ENCODE peak calls at places on chromosomes 3 and 15, in six cellular contexts. J, X, N, V, C and H are unnamed samples.

GRCh38 chr3:49032646-49033304 is 3.6 kb upstream of the IMPDH2 start:
- DNase-seq in J (no peak), X (no peak), N (no peak), V (no peak), C (no peak), H (no peak)

GRCh38 chr3:21163961-21164360 is 587.0 kb downstream of the ZNF385D start:
- DNase-seq in J (no peak), X (no peak), N (no peak), V (no peak), C (no peak), H (no peak)

GRCh38 chr3:160538906-160539305 is 26.5 kb downstream of the KPNA4 start:
- DNase-seq in J (no peak), X (peak), N (no peak), V (no peak), C (no peak), H (no peak)

GRCh38 chr3:47780727-47781325 is 867 bp downstream of the SMARCC1 start:
- DNase-seq in J (peak), X (no peak), N (no peak), V (peak), C (no peak), H (peak)

GRCh38 chr3:139887431-139887830 is 47.6 kb upstream of the CLSTN2 start:
- DNase-seq in J (no peak), X (no peak), N (no peak), V (no peak), C (no peak), H (no peak)

GRCh38 chr15:59349715-59350420 is 22.8 kb downstream of the MYO1E start:
- DNase-seq in J (peak), X (peak), N (peak), V (peak), C (no peak), H (no peak)

GRCh38 chr3:48952510-48953118 is 34.0 kb downstream of the ARIH2 start:
- DNase-seq in J (no peak), X (peak), N (peak), V (no peak), C (peak), H (no peak)

GRCh38 chr3:153591566-153592221 is 429.7 kb downstream of the RAP2B start:
- DNase-seq in J (no peak), X (peak), N (no peak), V (no peak), C (no peak), H (no peak)

GRCh38 chr3:140736863-140737460 is 59.1 kb downstream of the TRIM42 start:
- DNase-seq in J (no peak), X (peak), N (peak), V (peak), C (peak), H (peak)

GRCh38 chr15:59611277-59612260 is at the start of gene GCNT3:
- DNase-seq in J (peak), X (no peak), N (peak), V (peak), C (no peak), H (no peak)

GRCh38 chr15:77905301-77905920 is 172.1 kb downstream of the TBC1D2B start:
- DNase-seq in J (no peak), X (no peak), N (no peak), V (no peak), C (no peak), H (no peak)

GRCh38 chr3:14962762-14963161 is 15.4 kb downstream of the NR2C2 start:
- DNase-seq in J (peak), X (no peak), N (no peak), V (no peak), C (no peak), H (no peak)

GRCh38 chr3:140843656-140844055 is 98.0 kb upstream of the SLC25A36 start:
- DNase-seq in J (no peak), X (no peak), N (no peak), V (no peak), C (no peak), H (no peak)

GRCh38 chr3:177658354-177658753 is 461.1 kb upstream of the TBL1XR1 start:
- DNase-seq in J (no peak), X (no peak), N (no peak), V (no peak), C (no peak), H (no peak)

GRCh38 chr3:13483988-13484695 is 4.0 kb downstream of the HDAC11 start:
- DNase-seq in J (no peak), X (no peak), N (no peak), V (no peak), C (no peak), H (no peak)

GRCh38 chr15:63513728-63514127 is 9.3 kb downstream of the USP3 start:
- DNase-seq in J (no peak), X (no peak), N (no peak), V (no peak), C (no peak), H (no peak)

GRCh38 chr15:63509933-63510547 is 5.6 kb downstream of the USP3 start:
- DNase-seq in J (peak), X (peak), N (no peak), V (peak), C (no peak), H (no peak)

GRCh38 chr15:63510548-63510940 is 6.2 kb downstream of the USP3 start:
- DNase-seq in J (no peak), X (no peak), N (no peak), V (no peak), C (no peak), H (no peak)

GRCh38 chr15:63513271-63513670 is 8.9 kb downstream of the USP3 start:
- DNase-seq in J (no peak), X (no peak), N (no peak), V (no peak), C (no peak), H (no peak)

GRCh38 chr15:63512148-63512547 is 7.8 kb downstream of the USP3 start:
- DNase-seq in J (no peak), X (no peak), N (no peak), V (no peak), C (no peak), H (no peak)
- H3K4me3 ChIP-seq in J (no peak), X (no peak), N (no peak), V (no peak), C (no peak), H (no peak)

GRCh38 chr15:43483306-43484128 is 9.4 kb downstream of the TP53BP1 start:
- DNase-seq in J (no peak), X (peak), N (peak), V (peak), C (no peak), H (no peak)
- H3K4me2 ChIP-seq in J (no peak), X (no peak), N (no peak), V (no peak), C (no peak), H (no peak)

GRCh38 chr3:45051685-45052084 is 25.6 kb downstream of the CLEC3B start:
- DNase-seq in J (no peak), X (no peak), N (no peak), V (no peak), C (no peak), H (no peak)
- H4K8ac ChIP-seq in J (no peak), X (no peak), N (no peak), V (peak), C (no peak), H (no peak)

DNA sequence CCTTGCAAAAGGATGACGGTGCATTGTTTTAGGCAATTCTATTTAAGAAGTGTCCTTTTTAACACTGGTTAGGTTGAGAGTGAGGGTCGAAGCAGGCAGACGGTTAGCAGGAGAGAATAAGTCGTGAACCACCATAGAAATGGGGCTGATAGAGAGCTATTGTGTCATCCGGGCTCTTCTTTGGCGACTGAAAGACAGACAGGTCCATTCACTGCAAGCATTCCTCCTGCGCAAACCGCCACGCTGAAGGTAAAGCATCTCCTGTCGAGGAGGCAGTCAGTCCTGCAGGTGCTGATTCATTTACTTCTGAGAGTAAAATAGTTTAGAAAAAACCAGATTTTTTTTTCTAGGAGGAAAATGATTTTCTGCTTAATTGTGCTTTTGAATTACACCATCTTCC is 1002.8 kb upstream of the NR2F2 start:
- DNase-seq in J (no peak), X (no peak), N (peak), V (no peak), C (no peak), H (no peak)
- H3K4me3 ChIP-seq in J (no peak), X (no peak), N (no peak), V (no peak), C (no peak), H (no peak)

GRCh38 chr15:41780266-41780665 is 6.0 kb downstream of the MAPKBP1 start:
- DNase-seq in J (peak), X (no peak), N (no peak), V (peak), C (no peak), H (no peak)

GRCh38 chr15:41779662-41780157 is 5.4 kb downstream of the MAPKBP1 start:
- DNase-seq in J (no peak), X (no peak), N (no peak), V (peak), C (no peak), H (no peak)

GRCh38 chr15:41780727-41781126 is 6.4 kb downstream of the MAPKBP1 start:
- DNase-seq in J (no peak), X (no peak), N (no peak), V (peak), C (no peak), H (no peak)

GRCh38 chr15:41782486-41783271 is 8.4 kb downstream of the MAPKBP1 start:
- DNase-seq in J (no peak), X (no peak), N (no peak), V (no peak), C (no peak), H (no peak)

DNA sequence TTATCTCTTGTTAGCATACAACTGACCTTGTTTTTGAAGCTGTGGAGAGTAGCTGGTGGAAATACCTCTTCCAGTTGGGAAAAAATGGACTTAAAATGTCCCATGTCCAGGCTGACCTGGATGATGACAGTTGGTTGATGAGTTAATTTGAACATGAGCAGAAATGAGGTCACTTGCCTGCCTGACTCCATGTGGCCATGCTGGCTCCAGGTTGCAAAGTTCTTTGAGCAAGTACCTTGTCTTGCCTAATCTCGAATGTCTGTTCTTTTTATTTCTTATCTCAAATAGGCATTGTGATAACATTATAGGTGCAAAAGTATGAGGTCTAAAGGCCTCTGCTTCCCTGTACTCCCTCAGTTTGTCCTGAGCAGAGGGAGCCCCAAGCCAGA is 9.0 kb downstream of the MAPKBP1 start:
- DNase-seq in J (no peak), X (peak), N (no peak), V (no peak), C (no peak), H (no peak)
- H3K4me2 ChIP-seq in J (no peak), X (no peak), N (no peak), V (no peak), C (no peak), H (no peak)

GRCh38 chr3:197365621-197366020 is 67.2 kb upstream of the DLG1 start:
- DNase-seq in J (no peak), X (peak), N (no peak), V (no peak), C (no peak), H (no peak)

GRCh38 chr3:197363553-197364409 is 65.4 kb upstream of the DLG1 start:
- DNase-seq in J (no peak), X (no peak), N (peak), V (no peak), C (no peak), H (no peak)

GRCh38 chr3:197366301-197367044 is 68.1 kb upstream of the DLG1 start:
- DNase-seq in J (no peak), X (peak), N (no peak), V (no peak), C (no peak), H (no peak)

GRCh38 chr3:197362086-197362485 is 63.7 kb upstream of the DLG1 start:
- DNase-seq in J (no peak), X (no peak), N (no peak), V (no peak), C (no peak), H (no peak)

DNA sequence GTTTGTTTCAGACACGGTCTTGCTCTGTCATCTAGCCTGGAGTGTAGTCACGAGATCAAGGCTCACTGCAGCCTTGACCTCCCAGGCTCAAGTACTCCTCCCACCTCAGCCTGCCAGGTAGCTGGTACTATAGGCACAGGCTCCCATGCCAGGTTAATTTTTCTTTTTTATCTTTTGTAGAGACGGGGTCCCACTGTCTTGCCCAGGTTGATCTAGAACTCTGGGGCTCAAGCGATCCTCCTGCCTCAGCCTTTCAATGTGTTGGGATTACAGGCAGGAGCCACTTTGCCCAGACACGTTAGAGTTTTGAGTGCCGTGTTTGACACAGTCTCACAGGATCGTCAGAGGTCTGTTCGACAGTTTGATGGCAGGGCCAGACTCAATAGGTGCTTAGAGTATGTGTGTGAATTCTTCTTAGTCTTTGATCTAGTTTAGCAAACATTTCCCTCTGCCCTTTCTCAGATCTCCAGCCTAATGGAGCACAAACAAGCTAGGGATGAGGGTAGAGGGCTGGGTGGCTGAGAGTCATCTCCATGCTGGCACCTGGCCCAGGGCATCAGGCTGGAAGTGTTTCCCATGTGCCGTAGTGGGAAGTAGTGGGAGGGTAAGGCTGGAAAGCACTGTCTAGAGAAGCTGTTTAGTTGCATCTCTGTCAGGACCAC is 66.1 kb upstream of the DLG1 start:
- DNase-seq in J (no peak), X (peak), N (no peak), V (no peak), C (no peak), H (no peak)
- H4K8ac ChIP-seq in J (no peak), X (no peak), N (no peak), V (no peak), C (no peak), H (peak)

GRCh38 chr3:186417791-186418190 is 55.8 kb upstream of the DGKG start:
- DNase-seq in J (peak), X (peak), N (no peak), V (peak), C (peak), H (no peak)

GRCh38 chr3:186411994-186412393 is 50.0 kb upstream of the DGKG start:
- DNase-seq in J (no peak), X (no peak), N (no peak), V (no peak), C (no peak), H (no peak)

GRCh38 chr3:186414735-186415419 is 52.8 kb upstream of the DGKG start:
- DNase-seq in J (peak), X (no peak), N (no peak), V (peak), C (peak), H (no peak)

GRCh38 chr3:186411089-186411488 is 49.1 kb upstream of the DGKG start:
- DNase-seq in J (no peak), X (no peak), N (no peak), V (no peak), C (no peak), H (no peak)

DNA sequence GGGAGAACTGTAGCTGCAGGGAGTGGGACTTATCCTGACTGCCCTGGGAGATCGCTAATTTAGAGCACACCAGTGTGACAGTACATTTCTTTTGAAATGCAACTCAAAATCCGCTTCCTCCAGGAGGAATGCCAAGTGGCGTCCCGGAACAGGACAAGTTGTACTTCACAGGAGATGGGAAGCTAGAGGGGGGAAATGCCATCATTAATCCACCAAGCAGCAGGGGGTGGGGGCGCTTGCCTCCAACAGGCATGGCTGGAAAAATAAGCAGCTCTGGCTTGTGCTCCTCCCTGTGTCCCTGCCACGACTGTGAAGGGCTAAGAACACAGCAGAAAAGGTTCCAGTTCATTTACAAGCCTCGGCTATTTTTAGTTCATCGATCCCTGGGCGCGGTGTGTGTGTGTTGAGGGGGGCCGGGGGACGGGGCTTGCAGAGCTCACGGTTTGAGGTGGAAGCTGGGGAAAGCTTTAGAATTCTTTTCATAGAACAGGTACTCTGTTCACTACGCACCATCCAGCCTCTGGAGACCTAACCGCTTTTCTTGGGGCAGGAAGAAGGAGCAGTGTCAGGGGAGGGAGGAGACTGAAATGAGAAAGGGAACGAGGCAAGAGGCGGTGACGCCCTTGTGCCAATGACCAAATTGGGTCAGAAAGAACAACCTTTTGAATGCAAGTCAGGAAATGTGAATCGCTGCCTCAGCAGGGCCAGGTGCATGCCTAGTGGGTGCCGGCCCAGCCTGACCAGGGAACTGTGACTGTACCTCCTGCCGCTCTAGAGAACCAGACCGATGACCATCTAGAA is 51.8 kb upstream of the DGKG start:
- DNase-seq in J (no peak), X (no peak), N (peak), V (peak), C (peak), H (peak)
- H3K4me3 ChIP-seq in J (no peak), X (peak), N (no peak), V (peak), C (peak), H (peak)

GRCh38 chr3:167864559-167864887 is 129.0 kb downstream of the SERPINI1 start:
- DNase-seq in J (no peak), X (no peak), N (no peak), V (peak), C (no peak), H (no peak)
- H3K4me2 ChIP-seq in J (no peak), X (no peak), N (no peak), V (no peak), C (no peak), H (no peak)

GRCh38 chr15:34721157-34721801 is 33.5 kb downstream of the GJD2 start:
- DNase-seq in J (no peak), X (no peak), N (no peak), V (no peak), C (no peak), H (no peak)
- H4K8ac ChIP-seq in J (no peak), X (no peak), N (no peak), V (no peak), C (no peak), H (no peak)

GRCh38 chr3:125357032-125357658 is 18.0 kb downstream of the ZNF148 start:
- DNase-seq in J (peak), X (no peak), N (peak), V (peak), C (peak), H (peak)
- H3K4me3 ChIP-seq in J (peak), X (peak), N (peak), V (peak), C (peak), H (peak)